ENCODE peak calls at places on chromosomes 6 and 20, in five cellular contexts. I is NT2/D1, O is psoas muscle, K is heart right ventricle, H is tibial nerve. S is an unnamed sample.

GRCh38 chr6:128463942-128464341 is 56.5 kb downstream of the PTPRK start:
- DNase-seq in I (no peak), O (no peak), K (no peak), H (no peak), S (no peak)

GRCh38 chr20:19662638-19662995 is 95.4 kb upstream of the RIN2 start:
- DNase-seq in I (no peak), O (no peak), K (no peak), H (no peak), S (no peak)

GRCh38 chr20:57991211-57991841 is 237.1 kb downstream of the ANKRD60 start:
- DNase-seq in I (peak; percentile 47), O (no peak), K (no peak), H (no peak), S (peak; percentile 86)

GRCh38 chr6:74357329-74357728 is 661.3 kb downstream of the CD109 start:
- DNase-seq in I (no peak), O (no peak), K (no peak), H (no peak), S (no peak)

GRCh38 chr20:59460352-59460751 is 144.0 kb upstream of the PHACTR3 start:
- DNase-seq in I (no peak), O (no peak), K (no peak), H (no peak), S (no peak)

GRCh38 chr6:159941286-159942113 is 27.4 kb upstream of the IGF2R start:
- DNase-seq in I (no peak), O (no peak), K (no peak), H (no peak), S (no peak)

GRCh38 chr6:129523814-129524213 is 186.2 kb downstream of the ARHGAP18 start:
- DNase-seq in I (no peak), O (no peak), K (no peak), H (no peak), S (no peak)

GRCh38 chr6:33993091-33993490 is 152.8 kb downstream of the GRM4 start:
- DNase-seq in I (no peak), O (no peak), K (no peak), H (no peak), S (peak; percentile 29)

GRCh38 chr20:30488941-30489601 is 768.4 kb upstream of the DEFB115 start:
- DNase-seq in I (no peak), O (no peak), K (no peak), H (no peak), S (peak; percentile 74)

GRCh38 chr6:168231393-168231957 is 88.1 kb downstream of the DACT2 start:
- DNase-seq in I (no peak), O (no peak), K (no peak), H (no peak), S (no peak)

GRCh38 chr6:35573495-35574110 is 60.9 kb upstream of the TULP1 start:
- DNase-seq in I (no peak), O (no peak), K (no peak), H (no peak), S (no peak)

GRCh38 chr6:105596284-105596755 is 193.4 kb upstream of the PREP start:
- DNase-seq in I (no peak), O (no peak), K (no peak), H (no peak), S (no peak)

GRCh38 chr6:6152060-6152459 is 145.3 kb upstream of the NRN1 start:
- DNase-seq in I (no peak), O (no peak), K (no peak), H (no peak), S (no peak)

GRCh38 chr6:29974901-29975560 is 32.7 kb downstream of the HLA-A start:
- DNase-seq in I (no peak), O (no peak), K (peak; percentile 42), H (no peak), S (no peak)

GRCh38 chr6:132126150-132126549 is 175.0 kb upstream of the CCN2 start:
- DNase-seq in I (no peak), O (no peak), K (no peak), H (no peak), S (no peak)

GRCh38 chr6:43575105-43575771 is 600 bp downstream of the XPO5 start:
- DNase-seq in I (peak; percentile 5), O (no peak), K (no peak), H (no peak), S (no peak)

GRCh38 chr6:127051571-127052260 is 66.8 kb upstream of the RSPO3 start:
- DNase-seq in I (no peak), O (no peak), K (no peak), H (no peak), S (no peak)

GRCh38 chr20:44187054-44187762 is at the start of gene JPH2:
- DNase-seq in I (peak; percentile 67), O (peak; percentile 88), K (peak; percentile 84), H (no peak), S (no peak)

GRCh38 chr6:90458353-90459224 is 128.3 kb downstream of the MAP3K7 start:
- DNase-seq in I (no peak), O (no peak), K (peak; percentile 7), H (no peak), S (no peak)

GRCh38 chr6:38080889-38081288 is 261.4 kb downstream of the ZFAND3 start:
- DNase-seq in I (no peak), O (no peak), K (no peak), H (no peak), S (no peak)

GRCh38 chr6:41634657-41635056 is 3.6 kb upstream of the MDFI start:
- DNase-seq in I (no peak), O (no peak), K (no peak), H (no peak), S (no peak)

GRCh38 chr6:152993431-152993830 is 9.1 kb downstream of the MTRF1L start:
- DNase-seq in I (no peak), O (no peak), K (no peak), H (no peak), S (no peak)

GRCh38 chr6:119083007-119083406 is 4.5 kb upstream of the FAM184A start:
- DNase-seq in I (no peak), O (no peak), K (no peak), H (no peak), S (no peak)

GRCh38 chr6:78505178-78505577 is 362.2 kb upstream of the IRAK1BP1 start:
- DNase-seq in I (no peak), O (no peak), K (no peak), H (no peak), S (no peak)

GRCh38 chr6:109465772-109466171 is 10.2 kb upstream of the MICAL1 start:
- DNase-seq in I (no peak), O (no peak), K (no peak), H (no peak), S (no peak)

GRCh38 chr20:10239954-10240353 is 21.3 kb downstream of the SNAP25 start:
- DNase-seq in I (no peak), O (no peak), K (no peak), H (no peak), S (no peak)

GRCh38 chr6:37994238-37994637 is 174.7 kb downstream of the ZFAND3 start:
- DNase-seq in I (no peak), O (no peak), K (no peak), H (no peak), S (no peak)

GRCh38 chr6:36839819-36840379 is 655 bp upstream of the CPNE5 start:
- DNase-seq in I (no peak), O (peak; percentile 70), K (peak; percentile 62), H (no peak), S (no peak)

GRCh38 chr6:15769471-15770088 is 106.8 kb upstream of the DTNBP1 start:
- DNase-seq in I (no peak), O (no peak), K (no peak), H (no peak), S (no peak)

GRCh38 chr6:83870649-83871048 is 11.2 kb downstream of the CYB5R4 start:
- DNase-seq in I (no peak), O (no peak), K (no peak), H (no peak), S (no peak)

GRCh38 chr6:90508753-90509152 is 78.1 kb downstream of the MAP3K7 start:
- DNase-seq in I (no peak), O (no peak), K (no peak), H (no peak), S (no peak)

GRCh38 chr6:134097114-134097707 is 44.8 kb upstream of the SLC2A12 start:
- DNase-seq in I (peak; percentile 66), O (peak; percentile 58), K (peak; percentile 64), H (peak; percentile 29), S (no peak)

GRCh38 chr6:45206793-45207492 is 121.2 kb upstream of the RUNX2 start:
- DNase-seq in I (no peak), O (no peak), K (no peak), H (no peak), S (no peak)

GRCh38 chr20:41331731-41332130 is 8.9 kb upstream of the LPIN3 start:
- DNase-seq in I (no peak), O (no peak), K (no peak), H (no peak), S (peak; percentile 1)
- H3K4me1 ChIP-seq in I (peaks cover 3% of the 10 kb centered on the region), O (peaks cover 16% of the 10 kb centered on the region), K (peaks cover 32% of the 10 kb centered on the region), H (peaks cover 28% of the 10 kb centered on the region), S (peaks cover 15% of the 10 kb centered on the region)

GRCh38 chr6:56685102-56685733 is 42.5 kb upstream of the DST start:
- DNase-seq in I (no peak), O (no peak), K (no peak), H (no peak), S (no peak)
- H3K4me1 ChIP-seq in I (no peaks in the 10 kb centered on the region), O (peaks cover 51% of the 10 kb centered on the region), K (peaks cover 87% of the 10 kb centered on the region), H (peaks cover 79% of the 10 kb centered on the region), S (peaks cover 34% of the 10 kb centered on the region)

DNA sequence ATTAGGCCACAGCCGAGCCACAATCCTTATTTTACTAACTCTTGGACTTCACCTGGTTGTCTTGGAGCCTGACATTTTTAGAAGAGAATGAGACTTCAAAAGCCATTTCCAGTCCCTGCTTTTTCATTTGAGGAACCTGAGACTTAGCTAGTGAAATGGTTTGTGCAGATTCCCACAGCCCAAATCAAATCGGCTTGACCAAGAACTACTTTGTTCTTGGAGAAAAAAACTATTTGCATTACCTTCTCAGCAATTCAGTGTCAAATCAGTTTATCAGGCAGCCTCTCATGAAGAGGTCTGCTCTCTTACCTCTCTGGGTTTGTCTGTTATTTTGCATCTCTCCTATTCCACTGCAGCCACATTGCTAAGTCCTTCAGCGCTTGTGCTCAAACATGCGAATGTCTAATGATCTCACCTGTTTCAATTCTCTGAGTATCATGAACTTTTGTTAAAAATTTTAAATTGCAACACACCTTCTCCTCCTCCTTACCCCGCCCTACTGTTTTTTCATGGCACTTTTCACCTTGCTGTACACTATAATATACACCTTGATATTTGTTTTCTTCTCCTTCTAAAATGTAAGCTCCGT is 573 bp upstream of the IFNGR1 start:
- DNase-seq in I (no peak), O (no peak), K (no peak), H (no peak), S (no peak)
- H3K4me1 ChIP-seq in I (no peaks in the 10 kb centered on the region), O (peaks cover 37% of the 10 kb centered on the region), K (peaks cover 82% of the 10 kb centered on the region), H (peaks cover 81% of the 10 kb centered on the region), S (peaks cover 83% of the 10 kb centered on the region)

DNA sequence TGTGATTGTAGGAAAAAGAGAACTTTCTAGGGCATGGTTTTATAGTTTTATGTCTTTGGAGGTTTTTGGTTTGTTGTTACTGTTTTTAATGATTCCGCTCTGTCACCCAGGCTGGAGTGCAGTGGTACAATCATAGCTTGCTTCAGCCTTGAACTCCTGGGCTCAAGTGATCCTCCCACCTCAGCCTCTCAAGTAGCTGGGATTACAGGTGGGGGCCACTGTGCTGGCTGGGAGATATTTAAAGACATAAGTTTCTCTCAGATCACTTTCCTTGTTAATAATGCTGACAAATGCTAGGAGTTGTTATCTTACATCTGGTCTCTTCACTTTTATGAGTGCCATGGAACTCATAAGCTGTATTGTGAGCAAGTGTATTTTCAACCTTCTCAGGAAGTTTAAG is 116.3 kb downstream of the SCAF8 start:
- DNase-seq in I (no peak), O (no peak), K (no peak), H (no peak), S (no peak)
- H3K4me1 ChIP-seq in I (no peaks in the 10 kb centered on the region), O (peaks cover 10% of the 10 kb centered on the region), K (peaks cover 28% of the 10 kb centered on the region), H (peaks cover 31% of the 10 kb centered on the region), S (no peaks in the 10 kb centered on the region)